ENCODE peak calls at places on chromosomes 6 and 20, in four cellular contexts. One of them, this sample, is unnamed.

GRCh38 chr6:131980791-131981623 is 29.8 kb upstream of the CCN2 start:
- DNase-seq in H1: no peak
- DNase-seq in GM12878: no peak
- DNase-seq in K562: no peak
- DNase-seq in this sample: peak

GRCh38 chr20:38932457-38933120 is 6.4 kb downstream of the FAM83D start:
- DNase-seq in H1: no peak
- DNase-seq in GM12878: no peak
- DNase-seq in K562: no peak
- DNase-seq in this sample: no peak

GRCh38 chr6:33728438-33728837 is 16.9 kb upstream of the UQCC2 start:
- DNase-seq in H1: no peak
- DNase-seq in GM12878: no peak
- DNase-seq in K562: no peak
- DNase-seq in this sample: no peak

GRCh38 chr6:34559651-34560365 is 3.7 kb upstream of the SPDEF start:
- DNase-seq in H1: no peak
- DNase-seq in GM12878: no peak
- DNase-seq in K562: no peak
- DNase-seq in this sample: no peak

GRCh38 chr20:10856237-10856636 is 182.4 kb upstream of the JAG1 start:
- DNase-seq in H1: no peak
- DNase-seq in GM12878: no peak
- DNase-seq in K562: no peak
- DNase-seq in this sample: peak

GRCh38 chr20:57265649-57266250 is 691 bp downstream of the BMP7 start:
- DNase-seq in H1: no peak
- DNase-seq in GM12878: no peak
- DNase-seq in K562: no peak
- DNase-seq in this sample: no peak

GRCh38 chr20:8798505-8798904 is 270.4 kb upstream of the PLCB4 start:
- DNase-seq in H1: no peak
- DNase-seq in GM12878: no peak
- DNase-seq in K562: no peak
- DNase-seq in this sample: no peak

GRCh38 chr20:45833030-45833882 is at the start of gene SNX21:
- DNase-seq in H1: no peak
- DNase-seq in GM12878: no peak
- DNase-seq in K562: peak
- DNase-seq in this sample: peak

GRCh38 chr6:167683028-167683862 is 143.5 kb upstream of the AFDN start:
- DNase-seq in H1: no peak
- DNase-seq in GM12878: no peak
- DNase-seq in K562: no peak
- DNase-seq in this sample: peak

GRCh38 chr20:32062776-32063170 is 10.7 kb downstream of the HCK start:
- DNase-seq in H1: no peak
- DNase-seq in GM12878: peak
- DNase-seq in K562: no peak
- DNase-seq in this sample: no peak
- H3K9ac ChIP-seq in H1: no peak
- H3K9ac ChIP-seq in GM12878: peak
- H3K9ac ChIP-seq in K562: no peak
- H3K9ac ChIP-seq in this sample: no peak

DNA sequence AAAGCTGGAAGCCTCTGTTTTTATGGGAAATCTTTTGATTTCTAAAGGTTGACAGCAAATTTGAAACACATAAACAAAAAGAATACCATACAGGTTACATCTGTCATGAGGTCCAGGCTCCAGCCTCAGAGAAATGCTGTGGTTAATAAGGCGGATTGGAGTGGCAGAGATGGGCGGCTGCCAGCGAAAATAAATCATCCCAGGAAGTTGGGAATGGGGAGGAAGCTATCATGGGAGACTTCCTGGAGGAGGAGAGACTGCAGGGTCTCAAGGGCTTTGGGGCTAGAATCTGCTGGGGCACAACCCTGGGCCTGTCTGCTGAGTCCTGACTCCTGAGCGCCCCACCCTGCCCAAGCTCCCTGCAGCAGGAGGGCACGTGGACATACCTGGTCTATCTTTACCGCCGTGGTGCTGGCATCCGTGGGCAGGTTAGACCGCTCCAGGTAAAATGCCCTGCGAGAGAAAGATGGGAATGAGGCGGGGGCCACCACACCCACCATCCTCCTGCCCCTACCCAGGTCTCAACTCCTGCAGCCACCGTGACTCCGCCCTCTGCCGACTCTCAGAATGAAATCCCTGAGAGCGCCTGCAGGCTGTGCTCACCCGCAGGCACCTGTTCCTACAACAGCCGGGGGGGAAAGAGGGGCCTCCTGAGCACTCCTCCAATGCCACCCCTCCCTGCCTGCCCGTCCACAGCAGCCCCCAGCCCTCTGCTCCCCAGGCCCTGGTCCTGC is 197.3 kb downstream of the PREX1 start:
- DNase-seq in H1: no peak
- DNase-seq in GM12878: no peak
- DNase-seq in K562: peak
- DNase-seq in this sample: no peak
- TF ChIP-seq ATF2 in H1: no peak
- TF ChIP-seq ATF2 in GM12878: no peak
- TF ChIP-seq ATF2 in K562: no peak
- TF ChIP-seq ATF2 in this sample: no peak

GRCh38 chr20:47809561-47809960 is 24.3 kb upstream of the SULF2 start:
- DNase-seq in H1: no peak
- DNase-seq in GM12878: no peak
- DNase-seq in K562: no peak
- DNase-seq in this sample: no peak

GRCh38 chr20:47810116-47810672 is 24.9 kb upstream of the SULF2 start:
- DNase-seq in H1: no peak
- DNase-seq in GM12878: no peak
- DNase-seq in K562: no peak
- DNase-seq in this sample: no peak

GRCh38 chr20:47814632-47815415 is 29.5 kb upstream of the SULF2 start:
- DNase-seq in H1: no peak
- DNase-seq in GM12878: no peak
- DNase-seq in K562: no peak
- DNase-seq in this sample: no peak

GRCh38 chr20:47809161-47809560 is 23.9 kb upstream of the SULF2 start:
- DNase-seq in H1: no peak
- DNase-seq in GM12878: no peak
- DNase-seq in K562: no peak
- DNase-seq in this sample: no peak

DNA sequence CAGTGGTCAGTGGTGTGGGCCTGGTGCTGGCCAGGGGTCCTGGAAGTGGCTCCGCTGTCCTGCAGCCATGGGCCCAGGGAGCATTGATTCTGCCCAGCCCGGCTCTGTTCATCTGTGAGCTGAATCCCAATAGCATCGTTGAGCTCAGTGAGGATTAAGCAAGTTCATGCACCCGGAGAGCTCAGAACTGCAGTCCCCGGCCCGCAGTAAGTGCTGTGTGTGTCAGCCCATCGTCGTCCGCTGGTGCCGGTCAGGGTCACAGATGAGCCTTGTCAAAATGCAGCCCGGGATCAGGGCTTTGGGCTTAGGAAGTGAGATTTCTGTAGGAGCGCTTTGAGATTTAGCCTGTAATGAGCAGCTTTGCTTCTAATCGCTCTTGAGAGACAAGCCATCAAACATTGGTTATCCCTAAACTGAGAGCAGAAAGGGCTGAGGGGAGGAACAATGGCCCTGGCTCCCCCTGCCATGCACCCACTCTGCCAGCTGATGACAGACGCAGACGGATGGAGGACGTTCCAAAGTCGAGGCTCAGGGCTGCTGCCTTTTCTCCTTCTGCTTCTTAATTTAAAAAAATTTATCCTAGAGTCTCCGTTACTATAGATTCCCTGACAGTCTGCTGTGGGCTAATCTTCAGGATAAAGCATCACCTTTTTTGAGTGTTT is 25.5 kb upstream of the SULF2 start:
- DNase-seq in H1: no peak
- DNase-seq in GM12878: no peak
- DNase-seq in K562: no peak
- DNase-seq in this sample: no peak
- H3K9ac ChIP-seq in H1: no peak
- H3K9ac ChIP-seq in GM12878: no peak
- H3K9ac ChIP-seq in K562: no peak
- H3K9ac ChIP-seq in this sample: no peak

GRCh38 chr6:137975058-137975940 is 108.2 kb downstream of the TNFAIP3 start:
- DNase-seq in H1: no peak
- DNase-seq in GM12878: peak
- DNase-seq in K562: no peak
- DNase-seq in this sample: peak
- TF ChIP-seq ATF2 in H1: no peak
- TF ChIP-seq ATF2 in GM12878: no peak
- TF ChIP-seq ATF2 in K562: no peak
- TF ChIP-seq ATF2 in this sample: no peak

GRCh38 chr20:62623488-62624324 is 18.6 kb upstream of the SLCO4A1 start:
- DNase-seq in H1: no peak
- DNase-seq in GM12878: peak
- DNase-seq in K562: peak
- DNase-seq in this sample: peak

GRCh38 chr20:62625516-62625915 is 16.8 kb upstream of the SLCO4A1 start:
- DNase-seq in H1: no peak
- DNase-seq in GM12878: no peak
- DNase-seq in K562: no peak
- DNase-seq in this sample: no peak

GRCh38 chr20:62622877-62623487 is 19.3 kb upstream of the SLCO4A1 start:
- DNase-seq in H1: no peak
- DNase-seq in GM12878: no peak
- DNase-seq in K562: no peak
- DNase-seq in this sample: no peak

GRCh38 chr20:62624719-62625455 is 17.4 kb upstream of the SLCO4A1 start:
- DNase-seq in H1: no peak
- DNase-seq in GM12878: no peak
- DNase-seq in K562: no peak
- DNase-seq in this sample: no peak

GRCh38 chr20:62624325-62624690 is 18.0 kb upstream of the SLCO4A1 start:
- DNase-seq in H1: no peak
- DNase-seq in GM12878: no peak
- DNase-seq in K562: peak
- DNase-seq in this sample: peak
- H3K9ac ChIP-seq in H1: no peak
- H3K9ac ChIP-seq in GM12878: peak
- H3K9ac ChIP-seq in K562: no peak
- H3K9ac ChIP-seq in this sample: peak

DNA sequence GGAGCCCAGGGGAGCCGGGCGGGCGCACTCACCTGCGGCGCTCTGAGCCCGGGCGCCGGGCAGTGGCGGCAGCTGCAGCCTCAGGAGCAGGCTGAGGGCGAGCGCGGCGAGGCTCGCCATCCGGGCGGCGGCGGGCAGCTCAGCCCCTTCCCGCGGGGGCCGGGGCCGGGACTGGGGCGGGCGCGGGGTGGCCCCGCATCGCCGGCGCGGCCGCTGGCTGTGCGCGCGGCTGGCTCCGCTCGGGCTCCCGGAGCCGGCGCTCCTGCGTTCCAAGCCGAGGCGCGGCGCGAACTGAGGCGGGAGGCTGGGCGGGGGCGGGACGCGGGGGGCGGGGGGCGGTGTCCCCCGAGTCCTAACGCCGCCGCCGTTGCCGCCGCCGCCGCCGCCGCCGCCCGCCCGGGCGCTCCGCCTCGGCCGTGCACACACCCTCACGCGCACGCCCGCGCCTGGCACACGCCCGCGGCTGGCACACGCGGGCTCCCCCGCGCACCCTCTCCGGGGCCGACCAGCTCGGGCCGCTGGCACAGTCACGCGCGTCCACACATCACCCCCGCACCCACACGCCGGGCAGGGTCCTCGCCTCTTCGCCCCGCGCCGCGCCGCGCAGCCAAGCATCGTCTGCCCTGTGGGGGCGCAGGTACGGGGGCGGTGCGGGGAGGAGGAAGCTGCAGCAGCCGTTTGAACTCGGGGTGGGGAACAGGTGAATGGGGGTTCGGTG is at the start of gene PTPRT:
- DNase-seq in H1: no peak
- DNase-seq in GM12878: no peak
- DNase-seq in K562: no peak
- DNase-seq in this sample: no peak
- TF ChIP-seq ATF2 in H1: no peak
- TF ChIP-seq ATF2 in GM12878: no peak
- TF ChIP-seq ATF2 in K562: no peak
- TF ChIP-seq ATF2 in this sample: no peak

GRCh38 chr6:12298995-12299394 is 8.8 kb downstream of the EDN1 start:
- DNase-seq in H1: no peak
- DNase-seq in GM12878: no peak
- DNase-seq in K562: no peak
- DNase-seq in this sample: no peak
- H3K9ac ChIP-seq in H1: no peak
- H3K9ac ChIP-seq in GM12878: no peak
- H3K9ac ChIP-seq in K562: no peak
- H3K9ac ChIP-seq in this sample: no peak

DNA sequence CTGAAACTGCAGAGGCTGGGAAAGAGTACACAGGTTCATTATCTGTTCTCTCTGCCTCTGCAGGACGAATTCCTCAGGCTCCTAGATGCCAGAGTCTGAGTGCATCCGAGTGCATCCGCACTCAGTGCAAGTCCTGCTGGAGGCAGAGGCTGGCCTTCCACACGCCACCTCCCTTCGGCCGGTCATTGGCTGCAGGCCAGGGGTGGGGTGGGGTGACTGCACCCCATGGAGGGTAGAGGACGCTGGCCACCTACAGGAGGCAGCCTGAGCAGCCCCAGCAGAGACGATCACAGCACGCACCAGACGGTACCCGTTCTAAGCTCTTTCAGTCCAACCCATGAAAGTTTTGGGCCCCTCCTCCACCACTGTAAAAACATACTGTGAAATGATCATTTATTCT is 11.7 kb downstream of the SFT2D1 start:
- DNase-seq in H1: peak
- DNase-seq in GM12878: no peak
- DNase-seq in K562: peak
- DNase-seq in this sample: peak
- TF ChIP-seq ATF2 in H1: no peak
- TF ChIP-seq ATF2 in GM12878: no peak
- TF ChIP-seq ATF2 in K562: no peak
- TF ChIP-seq ATF2 in this sample: no peak

GRCh38 chr20:48364055-48364454 is 463.7 kb downstream of the PREX1 start:
- DNase-seq in H1: no peak
- DNase-seq in GM12878: no peak
- DNase-seq in K562: no peak
- DNase-seq in this sample: no peak

GRCh38 chr20:48358176-48358575 is 469.6 kb downstream of the PREX1 start:
- DNase-seq in H1: no peak
- DNase-seq in GM12878: no peak
- DNase-seq in K562: no peak
- DNase-seq in this sample: no peak

GRCh38 chr20:48360338-48360698 is 467.5 kb downstream of the PREX1 start:
- DNase-seq in H1: no peak
- DNase-seq in GM12878: peak
- DNase-seq in K562: no peak
- DNase-seq in this sample: no peak

GRCh38 chr20:48357714-48358113 is 470.1 kb downstream of the PREX1 start:
- DNase-seq in H1: no peak
- DNase-seq in GM12878: no peak
- DNase-seq in K562: no peak
- DNase-seq in this sample: no peak

GRCh38 chr20:48359692-48360337 is 468.0 kb downstream of the PREX1 start:
- DNase-seq in H1: no peak
- DNase-seq in GM12878: peak
- DNase-seq in K562: peak
- DNase-seq in this sample: peak
- H3K9ac ChIP-seq in H1: no peak
- H3K9ac ChIP-seq in GM12878: peak
- H3K9ac ChIP-seq in K562: no peak
- H3K9ac ChIP-seq in this sample: peak

This sample was measured in HepG2.